ENCODE peak calls at places on chromosome 11, in four cellular contexts. X is K562, D is GM12878, C is H1. E is an unnamed sample.

GRCh38 chr11:83831929-83832328 is 545.8 kb upstream of the CCDC90B start:
- DNase-seq in X (no peak), D (no peak), C (no peak), E (no peak)

GRCh38 chr11:69518081-69518950 is 36.9 kb downstream of the LINC01488 start:
- DNase-seq in X (no peak), D (no peak), C (no peak), E (no peak)

GRCh38 chr11:107218123-107219084 is 200.1 kb upstream of the GUCY1A2 start:
- DNase-seq in X (no peak), D (no peak), C (no peak), E (no peak)

GRCh38 chr11:122105009-122105828 is 10.8 kb downstream of the BLID start:
- DNase-seq in X (no peak), D (no peak), C (no peak), E (no peak)

GRCh38 chr11:86369668-86370067 is 5.0 kb upstream of the CCDC81 start:
- DNase-seq in X (no peak), D (no peak), C (no peak), E (no peak)

GRCh38 chr11:79312591-79313267 is 128.1 kb downstream of the TENM4 start:
- DNase-seq in X (no peak), D (no peak), C (no peak), E (no peak)

GRCh38 chr11:83033972-83034672 is 37.6 kb downstream of the RAB30 start:
- DNase-seq in X (no peak), D (no peak), C (no peak), E (no peak)

GRCh38 chr11:67268036-67268683 is 1.9 kb downstream of the GRK2 start:
- DNase-seq in X (no peak), D (peak; percentile 78), C (no peak), E (no peak)

GRCh38 chr11:104254347-104254746 is 90.4 kb upstream of the PDGFD start:
- DNase-seq in X (peak; percentile 11), D (no peak), C (peak; percentile 87), E (peak; percentile 24)

GRCh38 chr11:134276396-134277175 is 407 bp downstream of the GLB1L3 start:
- DNase-seq in X (no peak), D (no peak), C (peak; percentile 78), E (no peak)

GRCh38 chr11:74487875-74488274 is 5.6 kb downstream of the LIPT2 start:
- DNase-seq in X (no peak), D (no peak), C (no peak), E (peak; percentile 54)
- TF ChIP-seq CTCF in X (peak; percentile 64), D (peak; percentile 24), C (peak; percentile 29), E (peak; percentile 66)

DNA sequence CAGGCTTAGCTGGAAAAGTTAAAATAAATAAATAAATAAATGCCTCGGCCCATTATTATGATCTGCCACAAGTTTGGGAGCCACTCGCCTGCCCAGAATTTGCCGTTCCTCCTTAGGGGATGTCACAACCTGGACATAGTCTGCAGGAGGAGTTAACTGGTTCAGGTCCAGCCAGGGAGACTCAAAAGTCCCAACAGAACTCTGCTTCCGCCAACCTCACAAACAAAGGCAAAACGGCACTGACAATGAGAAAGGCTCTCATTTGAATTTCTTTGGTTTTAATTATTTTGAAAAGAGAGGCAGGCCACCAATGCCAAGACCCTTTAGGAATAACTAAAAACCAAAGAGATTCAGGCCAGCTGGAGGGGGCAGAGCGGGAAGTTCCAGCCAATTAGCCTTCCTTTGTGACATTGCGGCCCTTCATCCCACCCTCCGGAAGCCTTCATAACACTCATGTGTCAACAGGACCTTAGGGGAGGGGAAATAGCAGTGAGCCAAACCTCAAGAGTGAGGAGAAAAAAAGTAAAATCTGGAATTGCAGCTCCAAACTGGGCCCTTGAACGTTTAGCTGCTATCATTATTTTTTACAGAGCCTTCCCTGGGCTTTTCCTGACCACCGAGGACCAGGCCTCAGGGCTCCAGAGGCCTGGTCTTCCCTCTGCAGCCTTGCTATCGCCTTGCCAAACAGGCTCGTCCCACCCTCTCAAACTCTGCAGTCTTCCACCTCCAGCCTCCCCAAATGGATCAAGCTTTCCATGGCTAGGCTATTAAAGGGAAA is 114.4 kb downstream of the CCDC34 start:
- DNase-seq in X (no peak), D (no peak), C (no peak), E (peak; percentile 9)
- TF ChIP-seq SIN3A in X (no peak), D (no peak), C (no peak), E (no peak)

DNA sequence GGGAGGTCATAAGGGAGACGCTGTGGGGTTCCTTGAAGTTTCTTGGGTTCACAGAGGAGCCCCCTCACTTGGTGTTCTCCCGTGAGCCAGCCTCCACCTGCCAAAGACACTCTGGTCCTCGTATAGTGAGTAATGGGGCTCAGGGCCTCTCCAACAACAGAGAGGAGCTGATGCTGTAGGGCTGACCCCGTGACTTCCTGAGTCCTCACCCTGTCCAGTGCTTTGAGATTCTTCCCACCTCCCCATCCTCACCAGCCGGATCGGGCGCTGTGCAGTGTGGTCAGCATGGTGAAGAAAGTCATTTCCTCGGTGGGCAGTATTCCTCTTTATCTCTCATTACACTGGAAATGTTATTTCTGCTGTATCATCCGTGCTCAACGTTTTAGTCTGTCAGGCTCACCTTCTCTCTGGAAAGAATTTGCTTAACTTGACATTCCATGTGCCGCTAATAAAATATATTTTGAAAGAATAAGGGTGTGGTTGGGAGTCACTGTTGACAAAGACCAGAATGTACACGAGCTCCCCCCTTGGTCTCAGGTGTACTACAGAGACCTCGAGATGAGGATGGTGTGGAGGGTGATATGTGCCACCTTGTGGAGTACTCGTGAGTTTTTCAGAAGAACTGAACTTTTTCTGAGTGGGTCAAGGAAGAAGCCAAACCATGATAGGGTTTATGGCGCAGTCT is 25.7 kb upstream of the SCGB1A1 start:
- DNase-seq in X (peak; percentile 79), D (no peak), C (no peak), E (peak; percentile 55)
- TF ChIP-seq ATF2 in X (no peak), D (no peak), C (no peak), E (no peak)

GRCh38 chr11:17443000-17443399 is 33.6 kb downstream of the ABCC8 start:
- DNase-seq in X (no peak), D (no peak), C (no peak), E (no peak)
- TF ChIP-seq CTCF in X (no peak), D (no peak), C (no peak), E (no peak)

GRCh38 chr11:16356057-16356750 is at the start of gene SOX6:
- DNase-seq in X (no peak), D (no peak), C (no peak), E (peak; percentile 94)

GRCh38 chr11:16359369-16359768 is 3.0 kb upstream of the SOX6 start:
- DNase-seq in X (peak; percentile 41), D (no peak), C (no peak), E (no peak)

GRCh38 chr11:16357776-16358175 is 1.4 kb upstream of the SOX6 start:
- DNase-seq in X (no peak), D (no peak), C (no peak), E (peak; percentile 56)

GRCh38 chr11:16356751-16357365 is 512 bp upstream of the SOX6 start:
- DNase-seq in X (no peak), D (no peak), C (no peak), E (no peak)

GRCh38 chr11:16358726-16359125 is 2.4 kb upstream of the SOX6 start:
- DNase-seq in X (no peak), D (no peak), C (no peak), E (no peak)
- TF ChIP-seq SIN3A in X (no peak), D (no peak), C (no peak), E (no peak)

GRCh38 chr11:92865352-92865751 is 104.1 kb upstream of the MTNR1B start:
- DNase-seq in X (no peak), D (no peak), C (no peak), E (no peak)
- TF ChIP-seq ATF2 in X (no peak), D (no peak), C (no peak), E (no peak)

DNA sequence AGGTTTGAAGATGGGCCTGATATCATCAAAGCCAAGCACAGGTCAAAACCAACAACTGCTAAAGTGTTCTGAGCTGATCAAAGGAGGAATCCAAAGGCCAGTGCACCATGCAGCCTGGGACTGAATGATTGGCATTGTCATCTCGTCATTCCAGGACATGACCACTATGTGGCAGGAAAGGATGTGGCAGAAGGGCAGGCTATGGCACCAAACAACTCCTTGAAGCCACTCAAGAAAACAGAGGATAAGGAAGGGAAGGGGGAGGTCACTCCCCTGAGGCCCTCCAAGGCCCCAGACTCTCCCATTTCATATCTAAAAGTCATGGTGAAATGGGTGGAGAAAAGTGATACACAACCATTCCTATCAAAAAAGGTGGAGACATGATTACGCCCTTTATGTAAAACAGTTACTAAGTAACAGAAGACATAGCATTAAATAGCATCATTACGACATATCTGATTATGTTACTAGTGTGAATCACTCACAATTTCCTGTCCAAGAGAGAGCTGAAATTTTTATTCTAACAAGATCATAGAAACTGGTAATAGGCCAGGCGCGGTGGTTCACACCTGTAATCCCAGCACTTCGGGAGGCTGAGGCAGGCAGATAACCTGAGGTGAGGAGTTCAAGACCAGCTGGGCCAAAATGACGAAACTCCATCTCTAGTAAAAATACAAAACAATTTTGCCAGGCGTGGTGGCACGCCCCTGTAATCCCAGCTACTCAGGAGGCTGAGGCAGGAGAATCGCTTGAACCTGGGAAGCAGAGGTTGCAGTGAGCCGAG is 49.3 kb downstream of the AHNAK start:
- DNase-seq in X (no peak), D (peak; percentile 13), C (no peak), E (peak; percentile 86)
- TF ChIP-seq CTCF in X (peak; percentile 48), D (peak; percentile 37), C (peak; percentile 67), E (peak; percentile 86)

DNA sequence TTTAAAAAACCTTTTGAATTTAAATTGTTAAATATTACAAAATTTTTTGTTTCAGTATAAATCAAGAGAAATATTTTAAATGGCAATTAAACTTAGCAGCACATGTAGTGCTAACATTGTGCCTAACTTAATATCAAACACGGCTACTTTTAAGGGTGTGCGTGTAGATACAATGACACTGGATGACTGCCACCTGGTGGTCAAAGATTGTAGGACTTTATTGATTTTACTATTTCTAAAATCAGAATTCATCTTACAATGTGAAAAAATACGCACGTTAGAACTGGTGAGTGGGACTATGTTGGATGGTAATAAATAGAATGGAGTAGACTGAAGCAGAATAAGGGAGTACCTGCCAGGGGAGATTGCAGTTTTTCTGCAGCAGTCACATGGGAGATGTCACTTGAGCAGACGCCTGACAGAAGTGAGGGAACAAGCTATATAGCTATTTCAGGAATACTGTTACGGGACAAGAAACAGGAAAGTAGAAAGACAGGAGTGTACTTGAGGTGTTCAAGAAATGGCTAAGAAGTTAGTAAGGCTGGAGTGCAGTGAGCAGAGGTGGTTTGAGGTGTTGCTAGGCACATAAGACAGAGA is 52.9 kb downstream of the UVRAG start:
- DNase-seq in X (peak; percentile 54), D (peak; percentile 24), C (no peak), E (peak; percentile 43)
- TF ChIP-seq SIN3A in X (no peak), D (no peak), C (no peak), E (no peak)

DNA sequence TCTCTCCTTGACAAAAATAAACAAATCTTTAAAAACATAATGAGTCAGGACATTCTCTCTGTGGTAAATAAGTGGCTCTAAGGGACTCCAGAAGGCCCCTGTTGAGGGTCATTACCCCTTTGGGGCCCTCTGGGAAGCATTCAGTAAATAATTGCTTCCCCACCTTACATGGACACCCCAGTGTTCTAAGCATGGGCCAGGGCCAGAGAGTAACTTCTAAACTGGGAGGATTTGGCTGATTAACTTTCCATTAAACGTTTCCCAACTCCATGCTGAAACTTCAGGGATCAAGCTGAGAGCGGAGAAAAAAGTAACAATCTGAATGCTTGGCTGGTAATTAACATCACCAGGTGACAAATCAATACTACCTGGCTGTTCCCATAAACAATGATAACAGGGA is 783.9 kb upstream of the LRRC4C start:
- DNase-seq in X (no peak), D (no peak), C (no peak), E (no peak)
- TF ChIP-seq ATF2 in X (no peak), D (no peak), C (no peak), E (no peak)

E was measured in HepG2.